ENCODE peak calls at places on chromosomes 5 and 9, in eight cellular contexts. K, A, T, R, M, D, B and J are unnamed samples.

GRCh38 chr5:55672477-55672911 is 39.6 kb downstream of the SLC38A9 start:
- DNase-seq in K (no peak), A (no peak), T (no peak), R (no peak), M (no peak), D (no peak), B (no peak), J (no peak)

GRCh38 chr5:122183098-122183794 is 53.9 kb downstream of the ZNF474 start:
- DNase-seq in K (no peak), A (peak), T (no peak), R (no peak), M (peak), D (peak), B (peak), J (no peak)

GRCh38 chr9:136721339-136722092 is 9.1 kb downstream of the DIPK1B start:
- DNase-seq in K (peak), A (peak), T (no peak), R (peak), M (peak), D (no peak), B (no peak), J (no peak)

GRCh38 chr9:137410891-137411249 is 12.1 kb downstream of the EXD3 start:
- DNase-seq in K (no peak), A (no peak), T (no peak), R (no peak), M (no peak), D (no peak), B (no peak), J (no peak)

GRCh38 chr9:971901-972511 is 4.4 kb upstream of the DMRT3 start:
- DNase-seq in K (no peak), A (no peak), T (no peak), R (no peak), M (no peak), D (no peak), B (peak), J (peak)

GRCh38 chr5:107499237-107499636 is 171.5 kb downstream of the EFNA5 start:
- DNase-seq in K (no peak), A (no peak), T (no peak), R (no peak), M (no peak), D (no peak), B (no peak), J (no peak)

GRCh38 chr5:175444060-175444904 is at the start of gene DRD1:
- DNase-seq in K (peak), A (no peak), T (no peak), R (peak), M (peak), D (no peak), B (peak), J (peak)

GRCh38 chr5:35198096-35198495 is 32.2 kb downstream of the PRLR start:
- DNase-seq in K (no peak), A (no peak), T (no peak), R (no peak), M (peak), D (peak), B (peak), J (no peak)

GRCh38 chr5:18380729-18381362 is 746.6 kb downstream of the TAF11L14 start:
- DNase-seq in K (no peak), A (no peak), T (no peak), R (no peak), M (no peak), D (no peak), B (no peak), J (no peak)

GRCh38 chr5:151014680-151015343 is 5.6 kb upstream of the GPX3 start:
- DNase-seq in K (no peak), A (no peak), T (no peak), R (no peak), M (no peak), D (no peak), B (no peak), J (no peak)

GRCh38 chr5:32586251-32586642 is 890 bp downstream of the SUB1 start:
- DNase-seq in K (no peak), A (no peak), T (no peak), R (no peak), M (no peak), D (no peak), B (no peak), J (peak)

GRCh38 chr5:67652212-67652611 is 455.6 kb upstream of the CD180 start:
- DNase-seq in K (no peak), A (no peak), T (no peak), R (no peak), M (no peak), D (no peak), B (no peak), J (peak)

GRCh38 chr9:101465330-101465915 is 29.8 kb upstream of the ALDOB start:
- DNase-seq in K (peak), A (peak), T (peak), R (no peak), M (peak), D (peak), B (peak), J (no peak)

GRCh38 chr9:115133649-115134048 is 15.7 kb upstream of the TNC start:
- DNase-seq in K (no peak), A (no peak), T (no peak), R (no peak), M (peak), D (no peak), B (no peak), J (no peak)

GRCh38 chr5:21806271-21806670 is 1046.9 kb downstream of the CDH12 start:
- DNase-seq in K (no peak), A (no peak), T (no peak), R (no peak), M (no peak), D (no peak), B (no peak), J (no peak)

GRCh38 chr9:127519301-127520166 is 68.2 kb downstream of the LRSAM1 start:
- DNase-seq in K (no peak), A (peak), T (no peak), R (no peak), M (peak), D (no peak), B (no peak), J (peak)

GRCh38 chr9:113636165-113636564 is 172.6 kb downstream of the RGS3 start:
- DNase-seq in K (no peak), A (no peak), T (no peak), R (no peak), M (no peak), D (peak), B (no peak), J (no peak)

GRCh38 chr5:124617787-124618186 is 128.7 kb downstream of the ZNF608 start:
- DNase-seq in K (no peak), A (no peak), T (no peak), R (no peak), M (no peak), D (no peak), B (no peak), J (no peak)

GRCh38 chr9:105280730-105281129 is 36.3 kb downstream of the SLC44A1 start:
- DNase-seq in K (no peak), A (no peak), T (no peak), R (no peak), M (peak), D (no peak), B (no peak), J (no peak)

GRCh38 chr5:75623846-75624245 is 12.6 kb downstream of the ANKDD1B start:
- DNase-seq in K (no peak), A (no peak), T (no peak), R (no peak), M (peak), D (no peak), B (no peak), J (no peak)

GRCh38 chr9:137451976-137452760 is 7.0 kb downstream of the NSMF start:
- DNase-seq in K (no peak), A (peak), T (no peak), R (no peak), M (no peak), D (no peak), B (peak), J (no peak)

GRCh38 chr5:83503662-83504061 is 32.1 kb downstream of the VCAN start:
- DNase-seq in K (no peak), A (no peak), T (peak), R (no peak), M (no peak), D (no peak), B (no peak), J (no peak)

GRCh38 chr5:57494104-57495098 is 11.8 kb upstream of the ACTBL2 start:
- DNase-seq in K (no peak), A (no peak), T (peak), R (no peak), M (peak), D (no peak), B (peak), J (no peak)

GRCh38 chr5:160802567-160802966 is 49.4 kb downstream of the ATP10B start:
- DNase-seq in K (no peak), A (no peak), T (peak), R (peak), M (no peak), D (no peak), B (no peak), J (no peak)

GRCh38 chr5:96565843-96566242 is 96.3 kb upstream of the CAST start:
- DNase-seq in K (peak), A (no peak), T (peak), R (no peak), M (peak), D (peak), B (no peak), J (peak)

GRCh38 chr9:128296340-128297220 is 20.5 kb downstream of the SWI5 start:
- DNase-seq in K (no peak), A (no peak), T (no peak), R (no peak), M (no peak), D (no peak), B (peak), J (no peak)

GRCh38 chr5:126139086-126139485 is 284.1 kb upstream of the GRAMD2B start:
- DNase-seq in K (no peak), A (no peak), T (no peak), R (no peak), M (peak), D (no peak), B (no peak), J (no peak)

GRCh38 chr5:107381189-107381856 is 289.4 kb downstream of the EFNA5 start:
- DNase-seq in K (peak), A (no peak), T (peak), R (no peak), M (peak), D (no peak), B (no peak), J (no peak)

GRCh38 chr9:138048184-138048583 is 170.6 kb downstream of the CACNA1B start:
- DNase-seq in K (no peak), A (no peak), T (no peak), R (no peak), M (no peak), D (no peak), B (no peak), J (no peak)

GRCh38 chr9:137646341-137646740 is 27.5 kb downstream of the EHMT1 start:
- DNase-seq in K (no peak), A (no peak), T (no peak), R (no peak), M (no peak), D (no peak), B (no peak), J (no peak)